ENCODE peak calls at places on chromosome 3, in nine cellular contexts. A is SJCRH30, D is aorta, K is RWPE2, Q is esophagus muscularis mucosa, N is IMR-90, C is HCT116, L is stomach, G is endodermal cell. J is an unnamed sample. For H3K36me3 and H3K4me1, the result is how much of the 10 kb centered on the place peaks cover.

GRCh38 chr3:126522363-126522788 is 1.6 kb upstream of the CHST13 start:
- DNase-seq in L (peak), D (peak), Q (no peak), C (peak), K (no peak), N (peak), G (peak), A (peak), J (peak)

GRCh38 chr3:126348308-126348920 is 8.8 kb downstream of the KLF15 start:
- DNase-seq in D (peak), L (no peak), A (no peak), G (peak), K (peak), Q (no peak), N (no peak), C (no peak), J (no peak)

GRCh38 chr3:126474498-126475410 is 937 bp downstream of the ZXDC start:
- DNase-seq in K (peak), D (peak), Q (no peak), L (peak), A (peak), N (peak), G (peak), C (peak), J (peak)

GRCh38 chr3:14125193-14126016 is 553 bp downstream of the TMEM43 start:
- DNase-seq in A (peak), D (peak), K (no peak), L (peak), N (peak), C (peak), G (peak), Q (peak), J (peak)

GRCh38 chr3:81132995-81133394 is 628.5 kb downstream of the GBE1 start:
- DNase-seq in D (no peak), L (no peak), G (no peak), N (no peak), Q (no peak), K (no peak), A (no peak), C (no peak), J (no peak)

GRCh38 chr3:113291572-113291971 is 80.2 kb downstream of the BOC start:
- DNase-seq in Q (peak), L (no peak), K (no peak), A (no peak), G (no peak), D (no peak), C (no peak), N (no peak), J (no peak)

GRCh38 chr3:157159037-157159761 is 748 bp downstream of the CCNL1 start:
- DNase-seq in Q (no peak), K (no peak), L (peak), C (no peak), G (peak), A (peak), N (peak), D (peak), J (peak)

GRCh38 chr3:101141135-101141534 is 147.9 kb upstream of the ABI3BP start:
- DNase-seq in N (no peak), K (no peak), D (no peak), A (no peak), C (no peak), Q (no peak), L (no peak), G (no peak), J (no peak)

GRCh38 chr3:123584988-123585937 is at the start of gene HACD2:
- DNase-seq in K (peak), L (peak), N (peak), G (peak), Q (peak), C (peak), A (peak), D (peak), J (peak)

GRCh38 chr3:162491957-162492356 is 995.3 kb downstream of the OTOL1 start:
- DNase-seq in A (no peak), K (no peak), N (peak), D (no peak), C (no peak), Q (no peak), G (no peak), L (no peak), J (no peak)

GRCh38 chr3:49966233-49966942 is 26.4 kb downstream of the RBM6 start:
- DNase-seq in N (no peak), D (no peak), K (no peak), C (no peak), A (no peak), G (no peak), L (no peak), Q (no peak), J (no peak)
- H3K36me3 ChIP-seq in N (under half), D (under half), K (under half), C (under half), A (under half), G (under half), L (half or more), Q (under half), J (under half)

GRCh38 chr3:72194464-72194857 is 409.5 kb upstream of the PROK2 start:
- DNase-seq in L (no peak), A (no peak), D (no peak), Q (no peak), K (no peak), G (no peak), N (no peak), C (no peak), J (no peak)
- H3K4me1 ChIP-seq in L (under half), A (under half), D (under half), Q (under half), K (under half), G (under half), N (under half), C (under half), J (under half)

GRCh38 chr3:148079370-148079769 is 618.3 kb upstream of the AGTR1 start:
- DNase-seq in L (no peak), N (no peak), G (no peak), K (no peak), C (no peak), D (no peak), A (no peak), Q (no peak), J (no peak)
- H3K27ac ChIP-seq in L (no peak), N (no peak), G (peak), K (no peak), C (no peak), D (no peak), A (no peak), Q (no peak), J (no peak)

GRCh38 chr3:52405601-52406115 is 39.2 kb downstream of the SEMA3G start:
- DNase-seq in L (no peak), K (peak), N (no peak), D (peak), Q (no peak), G (no peak), C (no peak), A (no peak), J (no peak)

GRCh38 chr3:52405066-52405465 is 39.8 kb downstream of the SEMA3G start:
- DNase-seq in N (no peak), C (no peak), K (peak), G (no peak), Q (no peak), L (no peak), A (no peak), D (peak), J (no peak)

GRCh38 chr3:52407779-52408178 is 37.1 kb downstream of the SEMA3G start:
- DNase-seq in K (peak), D (peak), Q (no peak), G (no peak), L (no peak), N (no peak), C (no peak), A (no peak), J (no peak)

GRCh38 chr3:52406791-52407510 is 38.0 kb downstream of the SEMA3G start:
- DNase-seq in L (no peak), C (no peak), N (no peak), Q (no peak), G (no peak), D (peak), A (no peak), K (peak), J (no peak)

DNA sequence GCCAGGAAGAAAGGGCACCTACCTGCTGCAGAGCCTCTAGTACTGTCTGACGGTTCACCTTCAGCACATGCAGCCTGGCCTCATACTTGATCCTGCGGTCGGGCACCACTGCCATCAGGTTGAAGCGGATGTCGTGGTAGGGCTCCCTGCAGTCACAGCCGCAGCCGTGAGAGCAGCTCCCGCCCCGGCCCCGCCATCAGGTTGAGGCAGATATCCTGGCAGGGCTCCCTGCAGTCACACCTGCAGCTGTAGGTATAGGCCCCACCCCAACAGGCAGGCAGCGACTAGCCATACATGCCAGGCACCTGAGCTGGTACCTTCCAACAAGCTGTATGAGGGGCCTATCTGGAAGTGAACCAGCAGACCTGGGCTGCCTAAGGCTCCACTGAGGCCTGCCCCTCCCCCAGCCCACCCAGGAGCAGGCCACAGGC is 38.7 kb downstream of the SEMA3G start:
- DNase-seq in D (peak), Q (no peak), N (no peak), L (peak), K (peak), C (no peak), A (no peak), G (no peak), J (no peak)
- H3K36me3 ChIP-seq in D (under half), Q (half or more), N (half or more), L (half or more), K (half or more), C (half or more), A (under half), G (half or more), J (half or more)

DNA sequence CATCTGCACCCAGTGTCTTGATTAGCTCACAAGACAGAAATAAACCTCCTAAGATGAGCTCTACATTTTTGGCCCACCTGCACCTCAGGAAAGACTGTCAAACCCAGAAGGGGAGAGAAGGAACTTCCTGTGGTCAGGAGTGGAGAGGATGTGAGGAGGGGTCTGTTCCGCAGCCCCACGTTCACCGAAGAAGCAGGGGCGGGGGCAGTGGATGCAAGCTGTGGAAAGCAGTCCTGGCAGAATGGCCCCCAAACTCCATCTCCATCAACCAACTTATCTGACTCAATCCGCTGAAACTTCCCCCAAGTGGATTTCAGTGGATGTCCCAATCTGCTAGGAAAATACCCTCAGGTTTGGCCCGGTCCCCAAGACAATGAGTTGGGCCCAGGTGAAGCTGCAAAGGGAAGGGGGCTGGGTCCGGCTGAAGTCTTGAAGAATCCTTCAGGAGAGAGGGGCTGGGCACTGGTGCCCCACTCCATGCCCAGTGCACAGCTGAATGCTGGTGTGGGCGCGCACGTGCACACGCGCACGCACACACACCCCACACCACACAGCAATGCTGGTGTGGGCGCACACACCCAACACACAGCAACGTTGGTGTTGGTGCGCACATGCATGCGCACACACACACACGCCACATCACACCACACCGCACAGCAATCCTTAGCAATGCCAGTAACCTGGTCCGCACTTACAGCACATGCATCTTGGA is 88.5 kb downstream of the LRIG1 start:
- DNase-seq in D (no peak), L (no peak), C (no peak), A (no peak), K (no peak), N (no peak), G (peak), Q (no peak), J (no peak)
- H3K4me1 ChIP-seq in D (under half), L (under half), C (under half), A (under half), K (under half), N (under half), G (under half), Q (half or more), J (under half)

DNA sequence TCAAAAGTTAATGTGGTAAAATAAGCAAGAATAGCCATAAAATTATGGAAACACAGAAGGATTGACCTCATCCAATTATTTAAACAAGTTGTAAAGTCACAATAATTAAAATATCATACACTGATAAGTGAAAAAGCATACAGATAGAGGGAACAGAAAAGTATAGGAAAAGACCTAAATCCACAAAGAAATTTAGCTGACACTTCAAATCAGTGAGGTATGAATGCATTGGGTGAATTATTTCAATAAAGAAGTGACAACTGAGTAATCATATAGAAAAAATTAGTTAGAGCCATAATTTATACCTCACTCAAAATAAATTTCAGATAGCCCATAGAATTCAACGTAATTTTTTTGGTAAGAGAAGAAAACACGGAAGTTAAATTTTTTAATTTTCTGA is 25.1 kb downstream of the TFDP2 start:
- DNase-seq in K (no peak), G (no peak), A (no peak), N (no peak), Q (no peak), L (no peak), C (no peak), D (no peak), J (no peak)
- H3K27ac ChIP-seq in K (no peak), G (no peak), A (no peak), N (no peak), Q (no peak), L (no peak), C (no peak), D (no peak), J (no peak)

DNA sequence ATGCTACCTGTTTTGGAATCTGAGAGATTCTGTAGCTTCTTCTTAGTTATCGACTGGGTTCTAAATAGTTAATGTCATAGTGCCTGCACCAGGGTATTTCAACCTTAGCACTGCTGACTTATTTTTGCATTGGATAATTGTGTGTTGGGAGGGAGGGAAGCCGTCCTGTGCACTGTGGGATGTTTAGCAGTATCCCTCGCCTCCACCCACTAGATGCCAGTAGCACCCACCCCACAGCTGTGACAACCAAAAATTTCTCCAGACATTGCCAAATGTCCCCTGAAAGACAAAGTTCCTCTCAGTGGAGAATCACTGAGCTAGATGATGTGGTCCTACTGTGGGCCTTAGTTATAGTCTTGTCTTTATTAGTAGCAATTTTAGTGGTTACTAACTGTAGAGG is 88.3 kb downstream of the TGFBR2 start:
- DNase-seq in L (no peak), A (no peak), N (no peak), Q (no peak), D (no peak), C (no peak), G (no peak), K (no peak), J (no peak)
- H3K36me3 ChIP-seq in L (half or more), A (under half), N (under half), Q (half or more), D (under half), C (half or more), G (under half), K (half or more), J (under half)

DNA sequence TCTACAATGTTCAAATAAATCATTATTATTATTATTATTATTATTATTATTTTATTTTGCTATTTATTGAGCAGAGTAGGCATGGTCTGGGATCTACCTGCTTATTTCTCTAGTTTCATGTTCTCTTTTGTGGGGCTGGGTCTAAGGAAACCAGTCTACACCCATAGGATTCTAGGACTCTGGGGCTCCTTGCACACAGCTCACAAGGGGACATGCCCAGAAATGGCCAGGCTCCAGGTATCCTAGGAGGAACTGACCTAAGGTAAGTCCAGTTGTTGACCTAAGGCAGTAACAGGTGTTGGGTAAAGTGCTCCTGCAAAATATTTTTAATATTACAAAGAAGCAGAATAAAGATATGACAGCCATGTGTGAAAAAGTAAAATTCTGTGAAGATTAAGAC is 149.6 kb upstream of the TBL1XR1 start:
- DNase-seq in K (no peak), L (no peak), C (no peak), G (no peak), Q (no peak), N (no peak), D (no peak), A (no peak), J (no peak)
- H3K4me1 ChIP-seq in K (under half), L (under half), C (half or more), G (under half), Q (half or more), N (under half), D (under half), A (under half), J (under half)

GRCh38 chr3:11436775-11437174 is 164.6 kb downstream of the ATG7 start:
- DNase-seq in K (no peak), G (no peak), L (no peak), A (no peak), C (no peak), N (no peak), Q (no peak), D (no peak), J (no peak)

GRCh38 chr3:11434017-11434526 is 161.9 kb downstream of the ATG7 start:
- DNase-seq in L (no peak), K (no peak), Q (no peak), N (peak), D (no peak), C (no peak), A (no peak), G (no peak), J (no peak)

GRCh38 chr3:11435420-11435819 is 163.2 kb downstream of the ATG7 start:
- DNase-seq in G (no peak), K (no peak), N (no peak), Q (no peak), C (no peak), A (no peak), D (no peak), L (no peak), J (no peak)

GRCh38 chr3:11437506-11437905 is 165.3 kb downstream of the ATG7 start:
- DNase-seq in N (no peak), Q (no peak), G (no peak), K (no peak), D (no peak), L (no peak), C (no peak), A (no peak), J (no peak)

DNA sequence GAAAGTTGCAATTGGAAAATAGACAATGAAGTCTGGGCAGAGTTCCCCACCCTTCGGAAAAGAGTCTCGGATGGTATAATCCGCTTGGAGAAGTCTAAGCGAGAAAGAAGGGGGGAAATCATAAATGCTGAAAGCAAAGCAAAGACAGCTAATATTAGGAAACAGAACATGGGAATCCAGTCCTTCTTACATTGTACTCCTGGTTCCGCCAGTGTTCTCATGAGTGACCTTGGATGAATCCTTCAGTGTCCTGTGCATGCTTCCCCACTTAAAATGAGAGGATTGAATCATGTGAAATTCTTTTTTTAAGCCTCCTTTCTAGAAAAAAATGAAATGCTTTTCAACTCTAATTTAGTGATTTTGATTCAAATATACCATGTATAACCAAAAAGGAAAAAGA is 162.5 kb downstream of the ATG7 start:
- DNase-seq in G (no peak), N (no peak), Q (no peak), A (no peak), K (no peak), L (no peak), C (no peak), D (no peak), J (no peak)
- H3K27ac ChIP-seq in G (no peak), N (no peak), Q (peak), A (no peak), K (no peak), L (peak), C (no peak), D (peak), J (no peak)

GRCh38 chr3:197549261-197549885 is 6.4 kb downstream of the BDH1 start:
- DNase-seq in N (no peak), Q (no peak), D (no peak), K (no peak), G (peak), A (no peak), L (no peak), C (no peak), J (no peak)
- H3K36me3 ChIP-seq in N (under half), Q (under half), D (under half), K (under half), G (under half), A (under half), L (under half), C (under half), J (under half)